ENCODE peak calls at places on chromosomes 11 and 22, in four cellular contexts. One of them, this sample, is unnamed.

GRCh38 chr11:83054001-83054400 is 17.7 kb downstream of the RAB30 start:
- DNase-seq in endothelial cell of umbilical vein: no peak
- DNase-seq in activated CD8-positive, alpha-beta T cell treated with anti-CD3 and anti-CD28 coated beads for 36 hours: no peak
- DNase-seq in uterus: no peak
- DNase-seq in this sample: no peak

GRCh38 chr11:93659841-93660240 is 1.6 kb upstream of the CEP295 start:
- DNase-seq in endothelial cell of umbilical vein: no peak
- DNase-seq in activated CD8-positive, alpha-beta T cell treated with anti-CD3 and anti-CD28 coated beads for 36 hours: no peak
- DNase-seq in uterus: no peak
- DNase-seq in this sample: no peak

GRCh38 chr11:69484427-69485259 is 3.2 kb downstream of the LINC01488 start:
- DNase-seq in endothelial cell of umbilical vein: no peak
- DNase-seq in activated CD8-positive, alpha-beta T cell treated with anti-CD3 and anti-CD28 coated beads for 36 hours: no peak
- DNase-seq in uterus: no peak
- DNase-seq in this sample: no peak

GRCh38 chr11:5280582-5281102 is 10.9 kb upstream of the HBE1 start:
- DNase-seq in activated CD8-positive, alpha-beta T cell treated with anti-CD3 and anti-CD28 coated beads for 36 hours: peak
- DNase-seq in endothelial cell of umbilical vein: peak
- DNase-seq in uterus: peak
- DNase-seq in this sample: peak

GRCh38 chr11:128678017-128678416 is 15.9 kb upstream of the FLI1 start:
- DNase-seq in uterus: no peak
- DNase-seq in activated CD8-positive, alpha-beta T cell treated with anti-CD3 and anti-CD28 coated beads for 36 hours: no peak
- DNase-seq in endothelial cell of umbilical vein: peak
- DNase-seq in this sample: no peak

GRCh38 chr11:68411501-68411991 is 49.0 kb upstream of the PPP6R3 start:
- DNase-seq in endothelial cell of umbilical vein: no peak
- DNase-seq in activated CD8-positive, alpha-beta T cell treated with anti-CD3 and anti-CD28 coated beads for 36 hours: no peak
- DNase-seq in uterus: no peak
- DNase-seq in this sample: no peak

GRCh38 chr11:63985812-63986155 is 454 bp upstream of the OTUB1 start:
- DNase-seq in endothelial cell of umbilical vein: no peak
- DNase-seq in activated CD8-positive, alpha-beta T cell treated with anti-CD3 and anti-CD28 coated beads for 36 hours: peak
- DNase-seq in uterus: no peak
- DNase-seq in this sample: peak

GRCh38 chr11:121246021-121246768 is 46.4 kb upstream of the SC5D start:
- DNase-seq in endothelial cell of umbilical vein: no peak
- DNase-seq in uterus: no peak
- DNase-seq in activated CD8-positive, alpha-beta T cell treated with anti-CD3 and anti-CD28 coated beads for 36 hours: no peak
- DNase-seq in this sample: no peak

GRCh38 chr11:130216591-130217132 is 57.1 kb downstream of the ST14 start:
- DNase-seq in uterus: no peak
- DNase-seq in activated CD8-positive, alpha-beta T cell treated with anti-CD3 and anti-CD28 coated beads for 36 hours: no peak
- DNase-seq in endothelial cell of umbilical vein: no peak
- DNase-seq in this sample: no peak

GRCh38 chr11:13923716-13924650 is 38.5 kb upstream of the SPON1 start:
- DNase-seq in uterus: no peak
- DNase-seq in activated CD8-positive, alpha-beta T cell treated with anti-CD3 and anti-CD28 coated beads for 36 hours: no peak
- DNase-seq in endothelial cell of umbilical vein: peak
- DNase-seq in this sample: no peak

GRCh38 chr11:6572215-6572614 is 31.2 kb downstream of the RRP8 start:
- DNase-seq in endothelial cell of umbilical vein: no peak
- DNase-seq in activated CD8-positive, alpha-beta T cell treated with anti-CD3 and anti-CD28 coated beads for 36 hours: no peak
- DNase-seq in uterus: no peak
- DNase-seq in this sample: no peak

GRCh38 chr22:19795617-19796008 is 35.0 kb downstream of the TBX1 start:
- DNase-seq in activated CD8-positive, alpha-beta T cell treated with anti-CD3 and anti-CD28 coated beads for 36 hours: no peak
- DNase-seq in uterus: peak
- DNase-seq in endothelial cell of umbilical vein: no peak
- DNase-seq in this sample: no peak

GRCh38 chr11:123363556-123363955 is 66.5 kb upstream of the GRAMD1B start:
- DNase-seq in activated CD8-positive, alpha-beta T cell treated with anti-CD3 and anti-CD28 coated beads for 36 hours: no peak
- DNase-seq in endothelial cell of umbilical vein: no peak
- DNase-seq in uterus: no peak
- DNase-seq in this sample: no peak

GRCh38 chr22:45251828-45252227 is 11.1 kb upstream of the KIAA0930 start:
- DNase-seq in activated CD8-positive, alpha-beta T cell treated with anti-CD3 and anti-CD28 coated beads for 36 hours: no peak
- DNase-seq in endothelial cell of umbilical vein: no peak
- DNase-seq in uterus: no peak
- DNase-seq in this sample: no peak
- TF ChIP-seq CTCF in activated CD8-positive, alpha-beta T cell treated with anti-CD3 and anti-CD28 coated beads for 36 hours: no peak
- TF ChIP-seq CTCF in endothelial cell of umbilical vein: no peak
- TF ChIP-seq CTCF in uterus: no peak
- TF ChIP-seq CTCF in this sample: no peak

GRCh38 chr11:84543367-84544159 is 1083.6 kb downstream of the DLG2 start:
- DNase-seq in uterus: no peak
- DNase-seq in endothelial cell of umbilical vein: no peak
- DNase-seq in activated CD8-positive, alpha-beta T cell treated with anti-CD3 and anti-CD28 coated beads for 36 hours: no peak
- DNase-seq in this sample: no peak
- TF ChIP-seq CTCF in uterus: no peak
- TF ChIP-seq CTCF in endothelial cell of umbilical vein: no peak
- TF ChIP-seq CTCF in activated CD8-positive, alpha-beta T cell treated with anti-CD3 and anti-CD28 coated beads for 36 hours: no peak
- TF ChIP-seq CTCF in this sample: no peak

GRCh38 chr22:38881464-38881871 is 9.5 kb upstream of the CBX6 start:
- DNase-seq in activated CD8-positive, alpha-beta T cell treated with anti-CD3 and anti-CD28 coated beads for 36 hours: no peak
- DNase-seq in endothelial cell of umbilical vein: no peak
- DNase-seq in uterus: peak
- DNase-seq in this sample: no peak
- TF ChIP-seq CTCF in activated CD8-positive, alpha-beta T cell treated with anti-CD3 and anti-CD28 coated beads for 36 hours: no peak
- TF ChIP-seq CTCF in endothelial cell of umbilical vein: no peak
- TF ChIP-seq CTCF in uterus: no peak
- TF ChIP-seq CTCF in this sample: no peak

GRCh38 chr11:78841451-78842060 is 266.9 kb upstream of the NARS2 start:
- DNase-seq in uterus: peak
- DNase-seq in endothelial cell of umbilical vein: no peak
- DNase-seq in activated CD8-positive, alpha-beta T cell treated with anti-CD3 and anti-CD28 coated beads for 36 hours: no peak
- DNase-seq in this sample: no peak
- TF ChIP-seq CTCF in uterus: no peak
- TF ChIP-seq CTCF in endothelial cell of umbilical vein: no peak
- TF ChIP-seq CTCF in activated CD8-positive, alpha-beta T cell treated with anti-CD3 and anti-CD28 coated beads for 36 hours: no peak
- TF ChIP-seq CTCF in this sample: no peak

GRCh38 chr11:65892661-65893317 is 2.3 kb downstream of the CCDC85B start:
- DNase-seq in uterus: no peak
- DNase-seq in activated CD8-positive, alpha-beta T cell treated with anti-CD3 and anti-CD28 coated beads for 36 hours: peak
- DNase-seq in endothelial cell of umbilical vein: no peak
- DNase-seq in this sample: no peak

GRCh38 chr11:65887723-65888162 is 528 bp downstream of the FIBP start:
- DNase-seq in activated CD8-positive, alpha-beta T cell treated with anti-CD3 and anti-CD28 coated beads for 36 hours: peak
- DNase-seq in endothelial cell of umbilical vein: no peak
- DNase-seq in uterus: no peak
- DNase-seq in this sample: no peak

GRCh38 chr11:65891180-65892136 is 985 bp downstream of the CCDC85B start:
- DNase-seq in uterus: no peak
- DNase-seq in activated CD8-positive, alpha-beta T cell treated with anti-CD3 and anti-CD28 coated beads for 36 hours: peak
- DNase-seq in endothelial cell of umbilical vein: peak
- DNase-seq in this sample: no peak

GRCh38 chr11:65888163-65888814 is at the start of gene FIBP:
- DNase-seq in endothelial cell of umbilical vein: peak
- DNase-seq in uterus: peak
- DNase-seq in activated CD8-positive, alpha-beta T cell treated with anti-CD3 and anti-CD28 coated beads for 36 hours: peak
- DNase-seq in this sample: peak

DNA sequence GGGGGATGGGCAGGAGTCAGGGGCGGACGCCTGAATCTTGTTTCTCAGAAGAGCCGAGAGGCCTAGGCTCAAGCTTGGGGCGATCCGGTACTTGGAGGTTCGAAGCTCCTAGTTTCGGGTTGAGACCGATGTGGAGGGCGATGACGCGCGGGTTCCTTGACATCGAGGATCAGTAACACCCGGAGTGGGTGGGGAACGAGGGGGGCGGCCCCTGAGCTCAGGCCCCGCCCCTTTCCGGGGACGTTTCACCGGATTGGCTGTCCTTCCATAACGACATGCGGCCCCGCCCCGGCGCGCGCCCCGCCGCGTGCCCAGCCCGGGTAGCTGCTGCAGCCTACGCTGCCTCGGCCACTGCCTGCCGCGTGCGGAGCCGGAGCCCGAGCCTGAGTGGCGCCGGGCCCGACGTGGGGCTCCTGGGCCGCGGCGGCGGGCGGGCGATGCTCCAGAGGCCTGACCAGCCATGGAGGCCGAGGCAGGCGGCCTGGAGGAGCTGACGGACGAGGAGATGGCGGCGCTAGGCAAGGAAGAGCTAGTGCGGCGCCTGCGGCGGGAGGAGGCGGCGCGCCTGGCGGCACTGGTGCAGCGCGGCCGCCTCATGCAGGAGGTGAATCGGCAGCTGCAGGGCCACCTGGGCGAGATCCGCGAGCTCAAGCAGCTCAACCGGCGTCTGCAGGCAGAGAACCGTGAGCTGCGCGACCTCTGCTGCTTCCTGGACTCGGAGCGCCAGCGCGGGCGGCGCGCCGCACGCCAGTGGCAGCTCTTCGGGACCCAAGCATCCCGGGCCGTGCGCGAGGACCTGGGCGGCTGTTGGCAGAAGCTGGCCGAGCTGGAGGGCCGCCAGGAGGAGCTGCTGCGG is at the start of gene CCDC85B:
- DNase-seq in activated CD8-positive, alpha-beta T cell treated with anti-CD3 and anti-CD28 coated beads for 36 hours: peak
- DNase-seq in uterus: peak
- DNase-seq in endothelial cell of umbilical vein: peak
- DNase-seq in this sample: peak
- TF ChIP-seq CTCF in activated CD8-positive, alpha-beta T cell treated with anti-CD3 and anti-CD28 coated beads for 36 hours: no peak
- TF ChIP-seq CTCF in uterus: no peak
- TF ChIP-seq CTCF in endothelial cell of umbilical vein: peak
- TF ChIP-seq CTCF in this sample: peak

DNA sequence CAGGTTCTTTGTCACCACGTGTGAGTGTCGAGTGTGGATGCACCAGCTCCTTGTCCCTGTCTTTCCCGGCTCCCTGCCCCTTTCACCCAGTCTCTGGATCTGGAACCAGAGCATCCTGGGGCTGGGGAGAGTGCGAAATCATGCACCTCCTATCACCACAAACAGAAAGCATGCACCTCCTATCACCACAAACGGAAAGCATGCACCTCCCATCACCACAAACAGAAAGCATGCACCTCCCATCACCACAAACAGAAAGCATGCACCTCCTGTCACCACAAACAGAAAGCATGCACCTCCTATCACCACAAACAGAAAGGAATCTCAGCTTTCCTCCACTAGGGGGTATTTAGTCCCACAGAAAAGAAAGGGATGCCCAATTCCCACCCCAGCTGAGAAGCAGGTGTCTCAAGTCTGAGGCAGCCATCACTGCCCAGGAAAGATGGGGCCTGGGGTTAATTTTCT is 5.9 kb upstream of the GLB1L3 start:
- DNase-seq in endothelial cell of umbilical vein: no peak
- DNase-seq in activated CD8-positive, alpha-beta T cell treated with anti-CD3 and anti-CD28 coated beads for 36 hours: peak
- DNase-seq in uterus: no peak
- DNase-seq in this sample: no peak
- TF ChIP-seq CTCF in endothelial cell of umbilical vein: peak
- TF ChIP-seq CTCF in activated CD8-positive, alpha-beta T cell treated with anti-CD3 and anti-CD28 coated beads for 36 hours: no peak
- TF ChIP-seq CTCF in uterus: no peak
- TF ChIP-seq CTCF in this sample: peak

GRCh38 chr22:36171941-36172340 is 11.4 kb upstream of the APOL3 start:
- DNase-seq in activated CD8-positive, alpha-beta T cell treated with anti-CD3 and anti-CD28 coated beads for 36 hours: no peak
- DNase-seq in uterus: no peak
- DNase-seq in endothelial cell of umbilical vein: no peak
- DNase-seq in this sample: no peak

GRCh38 chr22:36180038-36180880 is 19.7 kb upstream of the APOL3 start:
- DNase-seq in endothelial cell of umbilical vein: peak
- DNase-seq in uterus: peak
- DNase-seq in activated CD8-positive, alpha-beta T cell treated with anti-CD3 and anti-CD28 coated beads for 36 hours: peak
- DNase-seq in this sample: peak

GRCh38 chr22:36180928-36181327 is 20.4 kb upstream of the APOL3 start:
- DNase-seq in uterus: no peak
- DNase-seq in endothelial cell of umbilical vein: no peak
- DNase-seq in activated CD8-positive, alpha-beta T cell treated with anti-CD3 and anti-CD28 coated beads for 36 hours: no peak
- DNase-seq in this sample: no peak

GRCh38 chr22:36177160-36177559 is 16.6 kb upstream of the APOL3 start:
- DNase-seq in activated CD8-positive, alpha-beta T cell treated with anti-CD3 and anti-CD28 coated beads for 36 hours: no peak
- DNase-seq in uterus: no peak
- DNase-seq in endothelial cell of umbilical vein: no peak
- DNase-seq in this sample: no peak

GRCh38 chr22:36175892-36176291 is 15.3 kb upstream of the APOL3 start:
- DNase-seq in uterus: no peak
- DNase-seq in activated CD8-positive, alpha-beta T cell treated with anti-CD3 and anti-CD28 coated beads for 36 hours: no peak
- DNase-seq in endothelial cell of umbilical vein: no peak
- DNase-seq in this sample: no peak
- TF ChIP-seq CTCF in uterus: no peak
- TF ChIP-seq CTCF in activated CD8-positive, alpha-beta T cell treated with anti-CD3 and anti-CD28 coated beads for 36 hours: no peak
- TF ChIP-seq CTCF in endothelial cell of umbilical vein: no peak
- TF ChIP-seq CTCF in this sample: no peak

GRCh38 chr11:117356126-117356761 is 28.6 kb downstream of the CEP164 start:
- DNase-seq in endothelial cell of umbilical vein: no peak
- DNase-seq in activated CD8-positive, alpha-beta T cell treated with anti-CD3 and anti-CD28 coated beads for 36 hours: no peak
- DNase-seq in uterus: no peak
- DNase-seq in this sample: no peak
- TF ChIP-seq CTCF in endothelial cell of umbilical vein: no peak
- TF ChIP-seq CTCF in activated CD8-positive, alpha-beta T cell treated with anti-CD3 and anti-CD28 coated beads for 36 hours: no peak
- TF ChIP-seq CTCF in uterus: no peak
- TF ChIP-seq CTCF in this sample: no peak

GRCh38 chr11:107581147-107581546 is 9.8 kb upstream of the ELMOD1 start:
- DNase-seq in endothelial cell of umbilical vein: no peak
- DNase-seq in uterus: no peak
- DNase-seq in activated CD8-positive, alpha-beta T cell treated with anti-CD3 and anti-CD28 coated beads for 36 hours: no peak
- DNase-seq in this sample: no peak

GRCh38 chr11:107577312-107577711 is 11.8 kb upstream of the ALKBH8 start:
- DNase-seq in activated CD8-positive, alpha-beta T cell treated with anti-CD3 and anti-CD28 coated beads for 36 hours: no peak
- DNase-seq in uterus: no peak
- DNase-seq in endothelial cell of umbilical vein: no peak
- DNase-seq in this sample: no peak

GRCh38 chr11:107576497-107577086 is 11.1 kb upstream of the ALKBH8 start:
- DNase-seq in endothelial cell of umbilical vein: peak
- DNase-seq in uterus: no peak
- DNase-seq in activated CD8-positive, alpha-beta T cell treated with anti-CD3 and anti-CD28 coated beads for 36 hours: peak
- DNase-seq in this sample: peak
- TF ChIP-seq CTCF in endothelial cell of umbilical vein: peak
- TF ChIP-seq CTCF in uterus: peak
- TF ChIP-seq CTCF in activated CD8-positive, alpha-beta T cell treated with anti-CD3 and anti-CD28 coated beads for 36 hours: peak
- TF ChIP-seq CTCF in this sample: peak

DNA sequence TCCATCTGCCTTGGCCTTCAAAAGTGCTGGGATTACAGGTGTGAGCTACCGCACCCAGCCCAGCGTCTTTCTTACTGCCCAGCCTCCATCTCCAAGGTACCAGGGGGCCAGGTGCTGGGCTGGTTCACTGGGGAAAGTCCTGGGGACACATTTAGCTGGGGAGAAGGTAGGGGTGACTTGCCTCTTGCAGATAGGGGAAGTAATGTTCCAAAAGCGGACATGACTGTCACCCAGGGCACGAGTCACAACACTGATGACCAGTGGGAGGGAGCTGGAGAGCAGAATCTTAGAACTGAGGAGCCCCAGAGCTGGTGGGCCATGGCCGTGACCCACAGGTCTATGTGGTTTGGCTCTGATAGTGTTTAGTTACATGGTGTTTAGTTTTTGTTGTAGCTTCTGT is 2.4 kb upstream of the SLC15A3 start:
- DNase-seq in activated CD8-positive, alpha-beta T cell treated with anti-CD3 and anti-CD28 coated beads for 36 hours: no peak
- DNase-seq in uterus: no peak
- DNase-seq in endothelial cell of umbilical vein: no peak
- DNase-seq in this sample: no peak
- TF ChIP-seq CTCF in activated CD8-positive, alpha-beta T cell treated with anti-CD3 and anti-CD28 coated beads for 36 hours: no peak
- TF ChIP-seq CTCF in uterus: no peak
- TF ChIP-seq CTCF in endothelial cell of umbilical vein: no peak
- TF ChIP-seq CTCF in this sample: peak

This sample was measured in GM10248.